ENCODE peak calls at places on chromosomes 4 and X, in four cellular contexts. One of them, this sample, is unnamed.

GRCh38 chr4:54971474-54971950 is 153.9 kb downstream of the KDR start:
- DNase-seq in activated gamma-delta T cell treated with Interleukin-2 at 50 U/mL for 16 hours: no peak
- DNase-seq in HEK293T: peak
- DNase-seq in endothelial cell: peak
- DNase-seq in this sample: peak

GRCh38 chr4:702618-703048 is 3.0 kb upstream of the PCGF3 start:
- DNase-seq in activated gamma-delta T cell treated with Interleukin-2 at 50 U/mL for 16 hours: no peak
- DNase-seq in endothelial cell: no peak
- DNase-seq in HEK293T: no peak
- DNase-seq in this sample: no peak

GRCh38 chr4:129600898-129601297 is 504.9 kb downstream of the C4orf33 start:
- DNase-seq in activated gamma-delta T cell treated with Interleukin-2 at 50 U/mL for 16 hours: no peak
- DNase-seq in endothelial cell: no peak
- DNase-seq in HEK293T: no peak
- DNase-seq in this sample: no peak

GRCh38 chrX:72052415-72053090 is 79.2 kb downstream of the RTL5 start:
- DNase-seq in endothelial cell: no peak
- DNase-seq in activated gamma-delta T cell treated with Interleukin-2 at 50 U/mL for 16 hours: no peak
- DNase-seq in HEK293T: no peak
- DNase-seq in this sample: no peak

GRCh38 chr4:183200453-183200852 is 101.4 kb downstream of the WWC2 start:
- DNase-seq in endothelial cell: no peak
- DNase-seq in HEK293T: no peak
- DNase-seq in activated gamma-delta T cell treated with Interleukin-2 at 50 U/mL for 16 hours: no peak
- DNase-seq in this sample: no peak

GRCh38 chrX:37860731-37861130 is 13.4 kb upstream of the DYNLT3 start:
- DNase-seq in endothelial cell: no peak
- DNase-seq in activated gamma-delta T cell treated with Interleukin-2 at 50 U/mL for 16 hours: no peak
- DNase-seq in HEK293T: no peak
- DNase-seq in this sample: no peak

GRCh38 chr4:2424581-2424980 is 5.8 kb downstream of the CFAP99 start:
- DNase-seq in endothelial cell: no peak
- DNase-seq in activated gamma-delta T cell treated with Interleukin-2 at 50 U/mL for 16 hours: no peak
- DNase-seq in HEK293T: no peak
- DNase-seq in this sample: no peak

GRCh38 chrX:45077748-45078424 is 122.8 kb downstream of the DIPK2B start:
- DNase-seq in activated gamma-delta T cell treated with Interleukin-2 at 50 U/mL for 16 hours: no peak
- DNase-seq in HEK293T: no peak
- DNase-seq in endothelial cell: no peak
- DNase-seq in this sample: no peak

GRCh38 chrX:48919947-48920712 is 1.3 kb upstream of the PIM2 start:
- DNase-seq in endothelial cell: no peak
- DNase-seq in activated gamma-delta T cell treated with Interleukin-2 at 50 U/mL for 16 hours: no peak
- DNase-seq in HEK293T: no peak
- DNase-seq in this sample: no peak

GRCh38 chr4:187996502-187997177 is 1.1 kb downstream of the ZFP42 start:
- DNase-seq in activated gamma-delta T cell treated with Interleukin-2 at 50 U/mL for 16 hours: no peak
- DNase-seq in endothelial cell: no peak
- DNase-seq in HEK293T: no peak
- DNase-seq in this sample: peak

GRCh38 chr4:98377626-98378025 is 116.4 kb downstream of the RAP1GDS1 start:
- DNase-seq in endothelial cell: no peak
- DNase-seq in activated gamma-delta T cell treated with Interleukin-2 at 50 U/mL for 16 hours: no peak
- DNase-seq in HEK293T: no peak
- DNase-seq in this sample: no peak

GRCh38 chrX:120316587-120317283 is 5.5 kb upstream of the TMEM255A start:
- DNase-seq in activated gamma-delta T cell treated with Interleukin-2 at 50 U/mL for 16 hours: no peak
- DNase-seq in HEK293T: no peak
- DNase-seq in endothelial cell: no peak
- DNase-seq in this sample: no peak

GRCh38 chr4:176792348-176793059 is at the start of gene VEGFC:
- DNase-seq in endothelial cell: peak
- DNase-seq in activated gamma-delta T cell treated with Interleukin-2 at 50 U/mL for 16 hours: no peak
- DNase-seq in HEK293T: peak
- DNase-seq in this sample: peak

GRCh38 chr4:13627185-13627605 is 330 bp downstream of the BOD1L1 start:
- DNase-seq in HEK293T: peak
- DNase-seq in activated gamma-delta T cell treated with Interleukin-2 at 50 U/mL for 16 hours: peak
- DNase-seq in endothelial cell: no peak
- DNase-seq in this sample: no peak

GRCh38 chr4:6008092-6008551 is 10.1 kb downstream of the C4orf50 start:
- DNase-seq in activated gamma-delta T cell treated with Interleukin-2 at 50 U/mL for 16 hours: no peak
- DNase-seq in HEK293T: peak
- DNase-seq in endothelial cell: peak
- DNase-seq in this sample: peak

GRCh38 chr4:145623831-145624230 is 4.6 kb downstream of the MMAA start:
- DNase-seq in HEK293T: no peak
- DNase-seq in activated gamma-delta T cell treated with Interleukin-2 at 50 U/mL for 16 hours: no peak
- DNase-seq in endothelial cell: no peak
- DNase-seq in this sample: no peak

GRCh38 chr4:72119946-72120345 is 88.1 kb downstream of the NPFFR2 start:
- DNase-seq in HEK293T: no peak
- DNase-seq in activated gamma-delta T cell treated with Interleukin-2 at 50 U/mL for 16 hours: no peak
- DNase-seq in endothelial cell: no peak
- DNase-seq in this sample: no peak

GRCh38 chrX:103831803-103832544 is at the start of gene RAB9B:
- DNase-seq in activated gamma-delta T cell treated with Interleukin-2 at 50 U/mL for 16 hours: peak
- DNase-seq in HEK293T: peak
- DNase-seq in endothelial cell: peak
- DNase-seq in this sample: peak

GRCh38 chrX:64570204-64570603 is 175.0 kb upstream of the MTMR8 start:
- DNase-seq in endothelial cell: no peak
- DNase-seq in activated gamma-delta T cell treated with Interleukin-2 at 50 U/mL for 16 hours: no peak
- DNase-seq in HEK293T: no peak
- DNase-seq in this sample: no peak

GRCh38 chr4:2803624-2804448 is 11.0 kb downstream of the SH3BP2 start:
- DNase-seq in activated gamma-delta T cell treated with Interleukin-2 at 50 U/mL for 16 hours: no peak
- DNase-seq in HEK293T: no peak
- DNase-seq in endothelial cell: no peak
- DNase-seq in this sample: no peak

GRCh38 chr4:64911846-64912245 is 502.6 kb upstream of the TECRL start:
- DNase-seq in activated gamma-delta T cell treated with Interleukin-2 at 50 U/mL for 16 hours: no peak
- DNase-seq in endothelial cell: no peak
- DNase-seq in HEK293T: no peak
- DNase-seq in this sample: peak

GRCh38 chrX:7316887-7317286 is 168.9 kb upstream of the PUDP start:
- DNase-seq in activated gamma-delta T cell treated with Interleukin-2 at 50 U/mL for 16 hours: no peak
- DNase-seq in HEK293T: no peak
- DNase-seq in endothelial cell: no peak
- DNase-seq in this sample: no peak

GRCh38 chr4:8829584-8829983 is 42.1 kb downstream of the HMX1 start:
- DNase-seq in activated gamma-delta T cell treated with Interleukin-2 at 50 U/mL for 16 hours: no peak
- DNase-seq in endothelial cell: no peak
- DNase-seq in HEK293T: no peak
- DNase-seq in this sample: peak

GRCh38 chr4:69875986-69876542 is 16.1 kb upstream of the SULT1E1 start:
- DNase-seq in endothelial cell: no peak
- DNase-seq in activated gamma-delta T cell treated with Interleukin-2 at 50 U/mL for 16 hours: no peak
- DNase-seq in HEK293T: no peak
- DNase-seq in this sample: no peak

GRCh38 chrX:70549429-70549828 is 104.8 kb downstream of the DLG3 start:
- DNase-seq in HEK293T: no peak
- DNase-seq in activated gamma-delta T cell treated with Interleukin-2 at 50 U/mL for 16 hours: no peak
- DNase-seq in endothelial cell: no peak
- DNase-seq in this sample: no peak

GRCh38 chr4:103802766-103803165 is 83.0 kb upstream of the TACR3 start:
- DNase-seq in activated gamma-delta T cell treated with Interleukin-2 at 50 U/mL for 16 hours: no peak
- DNase-seq in endothelial cell: no peak
- DNase-seq in HEK293T: no peak
- DNase-seq in this sample: no peak

GRCh38 chr4:169341490-169341889 is 70.7 kb upstream of the SH3RF1 start:
- DNase-seq in HEK293T: no peak
- DNase-seq in activated gamma-delta T cell treated with Interleukin-2 at 50 U/mL for 16 hours: no peak
- DNase-seq in endothelial cell: no peak
- DNase-seq in this sample: no peak

GRCh38 chrX:46029777-46030176 is 515.4 kb downstream of the ZNF674 start:
- DNase-seq in endothelial cell: no peak
- DNase-seq in HEK293T: no peak
- DNase-seq in activated gamma-delta T cell treated with Interleukin-2 at 50 U/mL for 16 hours: no peak
- DNase-seq in this sample: peak